ENCODE peak calls at places on chromosomes 7 and 10, in six cellular contexts. One of them, this sample, is unnamed.

GRCh38 chr7:151123485-151124204 is 37.4 kb downstream of the AGAP3 start:
- DNase-seq in pancreas: peak
- DNase-seq in IMR-90: peak
- DNase-seq in lower leg skin: peak
- DNase-seq in Caco-2: peak
- DNase-seq in Panc1: peak
- DNase-seq in this sample: peak

GRCh38 chr7:30561389-30561788 is 33.3 kb upstream of the GARS1 start:
- DNase-seq in pancreas: no peak
- DNase-seq in IMR-90: no peak
- DNase-seq in lower leg skin: no peak
- DNase-seq in Caco-2: no peak
- DNase-seq in Panc1: no peak
- DNase-seq in this sample: no peak

GRCh38 chr10:36391405-36391804 is 734.0 kb upstream of the ANKRD30A start:
- DNase-seq in pancreas: no peak
- DNase-seq in IMR-90: no peak
- DNase-seq in lower leg skin: no peak
- DNase-seq in Caco-2: no peak
- DNase-seq in Panc1: no peak
- DNase-seq in this sample: no peak

GRCh38 chr7:24980695-24981543 is 941 bp upstream of the OSBPL3 start:
- DNase-seq in pancreas: peak
- DNase-seq in IMR-90: peak
- DNase-seq in lower leg skin: no peak
- DNase-seq in Caco-2: peak
- DNase-seq in Panc1: no peak
- DNase-seq in this sample: peak

GRCh38 chr7:157633465-157634185 is 296.8 kb downstream of the DNAJB6 start:
- DNase-seq in pancreas: no peak
- DNase-seq in IMR-90: no peak
- DNase-seq in lower leg skin: no peak
- DNase-seq in Caco-2: no peak
- DNase-seq in Panc1: no peak
- DNase-seq in this sample: no peak

GRCh38 chr7:90599892-90600555 is 3.9 kb downstream of the CDK14 start:
- DNase-seq in pancreas: no peak
- DNase-seq in IMR-90: peak
- DNase-seq in lower leg skin: no peak
- DNase-seq in Caco-2: no peak
- DNase-seq in Panc1: no peak
- DNase-seq in this sample: no peak

GRCh38 chr10:121904888-121905287 is 22.9 kb downstream of the ATE1 start:
- DNase-seq in pancreas: no peak
- DNase-seq in IMR-90: no peak
- DNase-seq in lower leg skin: no peak
- DNase-seq in Caco-2: no peak
- DNase-seq in Panc1: no peak
- DNase-seq in this sample: no peak

GRCh38 chr10:95273393-95274312 is 17.1 kb downstream of the PDLIM1 start:
- DNase-seq in pancreas: no peak
- DNase-seq in IMR-90: peak
- DNase-seq in lower leg skin: no peak
- DNase-seq in Caco-2: peak
- DNase-seq in Panc1: no peak
- DNase-seq in this sample: peak

GRCh38 chr7:86574006-86574405 is 69.7 kb upstream of the GRM3 start:
- DNase-seq in pancreas: no peak
- DNase-seq in IMR-90: no peak
- DNase-seq in lower leg skin: no peak
- DNase-seq in Caco-2: no peak
- DNase-seq in Panc1: no peak
- DNase-seq in this sample: no peak

GRCh38 chr7:107147464-107148214 is 21.2 kb upstream of the HBP1 start:
- DNase-seq in pancreas: no peak
- DNase-seq in IMR-90: peak
- DNase-seq in lower leg skin: no peak
- DNase-seq in Caco-2: no peak
- DNase-seq in Panc1: no peak
- DNase-seq in this sample: peak

GRCh38 chr10:112187527-112187926 is 4.0 kb upstream of the GPAM start:
- DNase-seq in pancreas: no peak
- DNase-seq in IMR-90: no peak
- DNase-seq in lower leg skin: no peak
- DNase-seq in Caco-2: no peak
- DNase-seq in Panc1: no peak
- DNase-seq in this sample: no peak

GRCh38 chr7:24602860-24603456 is 29.7 kb downstream of the PALS2 start:
- DNase-seq in pancreas: no peak
- DNase-seq in IMR-90: no peak
- DNase-seq in lower leg skin: no peak
- DNase-seq in Caco-2: no peak
- DNase-seq in Panc1: no peak
- DNase-seq in this sample: no peak

GRCh38 chr10:102119417-102120141 is 589 bp downstream of the LDB1 start:
- DNase-seq in pancreas: no peak
- DNase-seq in IMR-90: peak
- DNase-seq in lower leg skin: peak
- DNase-seq in Caco-2: peak
- DNase-seq in Panc1: no peak
- DNase-seq in this sample: peak

GRCh38 chr10:3473271-3473670 is 300.7 kb upstream of the PITRM1 start:
- DNase-seq in pancreas: no peak
- DNase-seq in IMR-90: no peak
- DNase-seq in lower leg skin: peak
- DNase-seq in Caco-2: no peak
- DNase-seq in Panc1: no peak
- DNase-seq in this sample: no peak

GRCh38 chr7:26390016-26390415 is 98.4 kb downstream of the SNX10 start:
- DNase-seq in pancreas: no peak
- DNase-seq in IMR-90: no peak
- DNase-seq in lower leg skin: no peak
- DNase-seq in Caco-2: no peak
- DNase-seq in Panc1: no peak
- DNase-seq in this sample: no peak

GRCh38 chr7:10888861-10889260 is 84.8 kb upstream of the PHF14 start:
- DNase-seq in pancreas: no peak
- DNase-seq in IMR-90: no peak
- DNase-seq in lower leg skin: no peak
- DNase-seq in Caco-2: no peak
- DNase-seq in Panc1: no peak
- DNase-seq in this sample: no peak

GRCh38 chr10:131094406-131095108 is 217.0 kb downstream of the TCERG1L start:
- DNase-seq in pancreas: no peak
- DNase-seq in IMR-90: no peak
- DNase-seq in lower leg skin: no peak
- DNase-seq in Caco-2: no peak
- DNase-seq in Panc1: no peak
- DNase-seq in this sample: peak

GRCh38 chr7:95840953-95841950 is 68.9 kb downstream of the DYNC1I1 start:
- DNase-seq in pancreas: no peak
- DNase-seq in IMR-90: no peak
- DNase-seq in lower leg skin: no peak
- DNase-seq in Caco-2: no peak
- DNase-seq in Panc1: no peak
- DNase-seq in this sample: no peak

GRCh38 chr10:79434816-79435215 is 10.6 kb downstream of the ZCCHC24 start:
- DNase-seq in pancreas: peak
- DNase-seq in IMR-90: peak
- DNase-seq in lower leg skin: no peak
- DNase-seq in Caco-2: no peak
- DNase-seq in Panc1: no peak
- DNase-seq in this sample: peak

GRCh38 chr10:15735766-15736165 is 16.0 kb upstream of the ITGA8 start:
- DNase-seq in pancreas: no peak
- DNase-seq in IMR-90: no peak
- DNase-seq in lower leg skin: no peak
- DNase-seq in Caco-2: no peak
- DNase-seq in Panc1: no peak
- DNase-seq in this sample: no peak

GRCh38 chr7:85119934-85120333 is 66.9 kb downstream of the SEMA3D start:
- DNase-seq in pancreas: no peak
- DNase-seq in IMR-90: peak
- DNase-seq in lower leg skin: no peak
- DNase-seq in Caco-2: no peak
- DNase-seq in Panc1: no peak
- DNase-seq in this sample: no peak

GRCh38 chr10:64345856-64346255 is 824.7 kb downstream of the REEP3 start:
- DNase-seq in pancreas: no peak
- DNase-seq in IMR-90: no peak
- DNase-seq in lower leg skin: no peak
- DNase-seq in Caco-2: no peak
- DNase-seq in Panc1: no peak
- DNase-seq in this sample: no peak

GRCh38 chr7:55420535-55420934 is 55.4 kb downstream of the LANCL2 start:
- DNase-seq in pancreas: no peak
- DNase-seq in IMR-90: peak
- DNase-seq in lower leg skin: no peak
- DNase-seq in Caco-2: peak
- DNase-seq in Panc1: no peak
- DNase-seq in this sample: peak

GRCh38 chr10:65518379-65518778 is 1407.5 kb upstream of the LRRTM3 start:
- DNase-seq in pancreas: no peak
- DNase-seq in IMR-90: no peak
- DNase-seq in lower leg skin: no peak
- DNase-seq in Caco-2: no peak
- DNase-seq in Panc1: no peak
- DNase-seq in this sample: no peak

GRCh38 chr10:100615911-100616310 is 80.2 kb downstream of the HIF1AN start:
- DNase-seq in pancreas: no peak
- DNase-seq in IMR-90: no peak
- DNase-seq in lower leg skin: no peak
- DNase-seq in Caco-2: no peak
- DNase-seq in Panc1: no peak
- DNase-seq in this sample: no peak

GRCh38 chr7:136016649-136017395 is 39.7 kb upstream of the MTPN start:
- DNase-seq in pancreas: no peak
- DNase-seq in IMR-90: no peak
- DNase-seq in lower leg skin: no peak
- DNase-seq in Caco-2: no peak
- DNase-seq in Panc1: no peak
- DNase-seq in this sample: no peak

GRCh38 chr7:4209126-4209525 is 473.0 kb upstream of the FOXK1 start:
- DNase-seq in pancreas: no peak
- DNase-seq in IMR-90: no peak
- DNase-seq in lower leg skin: no peak
- DNase-seq in Caco-2: no peak
- DNase-seq in Panc1: no peak
- DNase-seq in this sample: no peak

GRCh38 chr10:63547628-63548356 is 26.6 kb downstream of the REEP3 start:
- DNase-seq in pancreas: no peak
- DNase-seq in IMR-90: peak
- DNase-seq in lower leg skin: no peak
- DNase-seq in Caco-2: no peak
- DNase-seq in Panc1: no peak
- DNase-seq in this sample: peak

GRCh38 chr10:72223743-72224101 is 7.6 kb upstream of the ASCC1 start:
- DNase-seq in pancreas: no peak
- DNase-seq in IMR-90: peak
- DNase-seq in lower leg skin: no peak
- DNase-seq in Caco-2: no peak
- DNase-seq in Panc1: no peak
- DNase-seq in this sample: no peak

GRCh38 chr7:45622058-45622457 is 47.9 kb downstream of the ADCY1 start:
- DNase-seq in pancreas: no peak
- DNase-seq in IMR-90: no peak
- DNase-seq in lower leg skin: no peak
- DNase-seq in Caco-2: no peak
- DNase-seq in Panc1: no peak
- DNase-seq in this sample: no peak

GRCh38 chr7:45623157-45623556 is 49.0 kb downstream of the ADCY1 start:
- DNase-seq in pancreas: no peak
- DNase-seq in IMR-90: no peak
- DNase-seq in lower leg skin: peak
- DNase-seq in Caco-2: no peak
- DNase-seq in Panc1: no peak
- DNase-seq in this sample: no peak

GRCh38 chr7:45617166-45617565 is 43.0 kb downstream of the ADCY1 start:
- DNase-seq in pancreas: no peak
- DNase-seq in IMR-90: no peak
- DNase-seq in lower leg skin: peak
- DNase-seq in Caco-2: no peak
- DNase-seq in Panc1: no peak
- DNase-seq in this sample: no peak
- TF ChIP-seq CTCF in pancreas: no peak
- TF ChIP-seq CTCF in IMR-90: no peak
- TF ChIP-seq CTCF in lower leg skin: no peak
- TF ChIP-seq CTCF in Caco-2: no peak
- TF ChIP-seq CTCF in Panc1: no peak
- TF ChIP-seq CTCF in this sample: no peak

DNA sequence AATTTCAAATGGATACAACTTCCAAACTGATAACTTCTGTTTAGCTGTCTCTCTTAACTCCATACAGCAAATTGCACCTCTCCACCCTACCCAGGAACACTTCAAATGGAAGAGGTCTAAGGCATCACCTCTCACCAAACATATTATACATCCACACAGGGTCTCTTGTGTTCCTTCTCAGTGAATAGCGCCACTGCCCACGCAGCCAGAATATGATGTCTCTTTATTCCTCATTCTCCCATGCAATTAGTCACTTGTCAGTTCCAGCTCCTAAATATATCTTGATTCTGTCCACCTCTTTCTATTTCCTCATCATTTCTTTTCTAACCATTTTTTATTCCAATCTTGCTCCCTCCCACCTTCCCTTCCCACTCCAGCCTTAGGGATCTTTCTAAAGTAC is 5.9 kb upstream of the TSPAN14 start:
- DNase-seq in pancreas: no peak
- DNase-seq in IMR-90: no peak
- DNase-seq in lower leg skin: no peak
- DNase-seq in Caco-2: no peak
- DNase-seq in Panc1: no peak
- DNase-seq in this sample: no peak
- H3K4me3 ChIP-seq in pancreas: no peak
- H3K4me3 ChIP-seq in IMR-90: no peak
- H3K4me3 ChIP-seq in lower leg skin: no peak
- H3K4me3 ChIP-seq in Caco-2: no peak
- H3K4me3 ChIP-seq in Panc1: no peak
- H3K4me3 ChIP-seq in this sample: no peak

DNA sequence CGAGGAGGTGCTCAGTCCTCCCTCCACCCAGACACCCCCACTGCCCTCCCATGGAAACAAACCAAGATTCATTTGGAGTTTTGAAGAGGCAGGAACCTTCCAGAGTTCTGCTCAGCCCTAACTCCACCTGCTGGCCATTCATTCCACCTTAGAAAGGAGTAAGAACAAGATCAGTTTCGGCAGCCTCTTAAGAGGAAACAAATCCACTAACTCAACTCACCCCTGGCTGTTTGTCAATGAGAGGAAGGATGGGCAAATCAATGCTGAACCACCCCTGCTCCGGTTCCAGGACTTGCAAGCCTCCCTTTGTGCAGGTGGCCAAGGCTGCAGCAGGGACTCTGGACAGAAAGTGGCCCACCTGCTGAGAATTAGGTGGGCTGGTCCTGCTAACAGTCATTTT is 26.2 kb downstream of the CCDC3 start:
- DNase-seq in pancreas: no peak
- DNase-seq in IMR-90: no peak
- DNase-seq in lower leg skin: peak
- DNase-seq in Caco-2: no peak
- DNase-seq in Panc1: no peak
- DNase-seq in this sample: no peak
- TF ChIP-seq CTCF in pancreas: no peak
- TF ChIP-seq CTCF in IMR-90: no peak
- TF ChIP-seq CTCF in lower leg skin: no peak
- TF ChIP-seq CTCF in Caco-2: peak
- TF ChIP-seq CTCF in Panc1: peak
- TF ChIP-seq CTCF in this sample: no peak

GRCh38 chr10:99444676-99445075 is 14.3 kb upstream of the GOT1 start:
- DNase-seq in pancreas: no peak
- DNase-seq in IMR-90: no peak
- DNase-seq in lower leg skin: no peak
- DNase-seq in Caco-2: no peak
- DNase-seq in Panc1: no peak
- DNase-seq in this sample: no peak
- H3K4me3 ChIP-seq in pancreas: no peak
- H3K4me3 ChIP-seq in IMR-90: no peak
- H3K4me3 ChIP-seq in lower leg skin: no peak
- H3K4me3 ChIP-seq in Caco-2: no peak
- H3K4me3 ChIP-seq in Panc1: no peak
- H3K4me3 ChIP-seq in this sample: no peak

This sample was measured in foreskin fibroblast.